ENCODE peak calls at places on chromosome 17, in seven cellular contexts. X, R, M, T, O, I and Q are unnamed samples. For H3K4me1, the result is how much of the 10 kb centered on the place peaks cover.

GRCh38 chr17:67125417-67125816 is 81.1 kb downstream of the CACNG1 start:
- DNase-seq in X (no peak), O (no peak), T (no peak), I (no peak), R (no peak), M (no peak), Q (no peak)

GRCh38 chr17:80277751-80278671 is 17.4 kb downstream of the RNF213 start:
- DNase-seq in R (peak), M (no peak), X (peak), O (no peak), I (no peak), T (no peak), Q (no peak)

GRCh38 chr17:30413109-30413508 is 34.4 kb downstream of the CPD start:
- DNase-seq in X (no peak), R (peak), M (no peak), O (no peak), T (no peak), I (no peak), Q (no peak)

GRCh38 chr17:12580640-12581039 is 85.0 kb upstream of the MYOCD start:
- DNase-seq in I (no peak), T (no peak), R (no peak), O (no peak), X (no peak), M (no peak), Q (no peak)

GRCh38 chr17:14459955-14460354 is 159.1 kb downstream of the HS3ST3B1 start:
- DNase-seq in I (no peak), T (no peak), X (no peak), O (no peak), R (no peak), M (no peak), Q (no peak)

GRCh38 chr17:61360318-61360717 is 39.3 kb upstream of the TBX2 start:
- DNase-seq in O (no peak), X (no peak), T (no peak), I (no peak), R (no peak), M (no peak), Q (no peak)

GRCh38 chr17:38540514-38540913 is 65.2 kb downstream of the SRCIN1 start:
- DNase-seq in R (no peak), I (no peak), O (no peak), M (no peak), X (no peak), T (no peak), Q (no peak)

GRCh38 chr17:7001562-7001961 is 5.7 kb downstream of the ALOX12 start:
- DNase-seq in T (no peak), O (no peak), X (no peak), R (no peak), I (peak), M (peak), Q (no peak)

GRCh38 chr17:3647769-3648540 is 11.4 kb downstream of the CTNS start:
- DNase-seq in O (no peak), T (no peak), X (no peak), R (peak), M (peak), I (peak), Q (peak)

GRCh38 chr17:56274491-56274890 is 121.2 kb downstream of the ANKFN1 start:
- DNase-seq in T (no peak), R (no peak), X (no peak), M (no peak), I (no peak), O (no peak), Q (no peak)

GRCh38 chr17:44598932-44599297 is 41.6 kb downstream of the FZD2 start:
- DNase-seq in M (no peak), X (no peak), I (no peak), R (no peak), T (no peak), O (no peak), Q (no peak)

GRCh38 chr17:82170412-82170961 is 42.2 kb downstream of the CCDC57 start:
- DNase-seq in I (no peak), M (no peak), R (no peak), T (no peak), X (no peak), O (no peak), Q (no peak)

GRCh38 chr17:7380321-7380720 is 568 bp upstream of the TNK1 start:
- DNase-seq in X (peak), T (no peak), M (peak), R (no peak), O (peak), I (peak), Q (peak)

DNA sequence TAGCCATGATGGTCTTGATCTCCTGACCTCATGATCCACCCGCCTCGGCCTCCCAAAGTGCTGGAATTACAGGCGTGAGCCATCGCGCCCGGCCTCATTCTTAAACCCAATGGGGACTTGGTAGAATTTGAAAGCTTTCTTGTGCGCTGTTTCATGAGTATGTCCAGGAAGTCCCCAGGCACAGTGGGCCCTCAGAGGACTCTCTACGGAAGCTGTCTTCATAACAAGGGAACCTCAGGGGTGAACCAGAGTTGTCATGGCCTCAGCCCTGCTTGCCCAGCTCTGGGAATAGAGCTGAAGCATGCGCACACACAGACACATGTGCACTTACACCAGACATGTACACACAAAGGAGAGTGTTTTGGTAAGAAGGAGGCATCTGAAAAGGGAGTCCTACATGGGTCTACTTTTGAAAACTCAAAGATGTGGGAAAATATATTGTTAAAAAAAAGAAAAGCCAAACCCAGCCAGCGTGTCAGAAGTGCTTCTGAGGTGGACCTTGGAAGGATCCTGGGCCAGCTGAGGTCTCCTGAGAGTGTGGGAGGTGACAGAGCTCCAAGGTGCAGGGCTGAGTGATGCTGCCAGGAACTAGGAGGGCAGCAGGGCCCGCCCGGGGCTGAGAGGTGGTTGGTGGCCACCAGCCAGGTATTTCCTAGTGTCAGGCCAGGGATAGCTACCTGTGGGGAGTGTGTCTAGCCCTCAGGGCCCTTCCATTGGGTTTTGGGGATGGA is 54.6 kb downstream of the EPN2 start:
- DNase-seq in I (no peak), O (no peak), M (no peak), R (no peak), T (no peak), X (no peak), Q (peak)
- H3K4me1 ChIP-seq in I (under half), O (under half), M (under half), R (under half), T (under half), X (under half), Q (under half)

DNA sequence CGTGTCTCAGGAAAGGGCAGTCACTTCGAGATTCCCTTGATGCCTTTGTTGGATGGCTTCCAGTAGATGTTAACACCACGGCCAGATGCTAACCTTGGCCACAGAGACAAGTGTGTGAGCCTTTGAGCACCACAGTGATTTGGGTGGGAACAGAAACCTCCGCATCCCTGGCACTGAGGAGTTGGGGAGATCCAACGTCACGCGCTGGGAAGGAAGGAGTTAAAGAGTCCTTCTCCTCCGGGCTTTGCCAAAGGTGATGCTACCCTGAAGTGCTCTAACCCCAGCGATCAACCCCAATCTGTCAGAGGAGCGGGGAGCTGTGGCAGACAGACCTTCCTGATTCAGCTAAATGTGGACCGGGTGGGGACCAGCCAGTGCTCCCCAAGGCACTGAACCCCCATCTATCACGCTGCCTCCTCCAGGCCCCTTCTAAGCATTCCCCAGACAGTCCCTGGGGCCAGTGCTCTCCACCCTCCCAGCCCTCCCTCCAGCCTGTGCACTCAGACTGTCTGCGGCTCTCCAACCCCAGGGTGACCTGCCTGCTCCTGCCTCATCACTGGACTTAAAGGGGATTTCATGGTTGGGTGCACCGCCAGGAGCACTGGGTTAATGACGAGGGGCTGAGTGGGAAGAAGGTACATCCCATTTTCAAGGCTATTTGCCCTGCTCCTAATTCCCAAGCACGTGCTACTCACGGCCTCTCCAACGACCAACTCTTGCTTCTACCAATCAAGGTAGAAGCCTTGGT is 3.2 kb upstream of the ABR start:
- DNase-seq in O (no peak), M (no peak), R (no peak), T (no peak), I (no peak), X (no peak), Q (no peak)
- H3K4me1 ChIP-seq in O (under half), M (under half), R (under half), T (under half), I (under half), X (under half), Q (half or more)

GRCh38 chr17:47404006-47404405 is 80.3 kb downstream of the EFCAB13 start:
- DNase-seq in R (no peak), T (no peak), M (peak), X (no peak), I (no peak), O (no peak), Q (no peak)

GRCh38 chr17:47401100-47401499 is 77.3 kb downstream of the EFCAB13 start:
- DNase-seq in R (no peak), O (no peak), T (no peak), X (no peak), I (no peak), M (no peak), Q (no peak)

GRCh38 chr17:47404875-47405274 is 81.1 kb downstream of the EFCAB13 start:
- DNase-seq in O (no peak), M (no peak), X (no peak), R (no peak), I (no peak), T (no peak), Q (no peak)

DNA sequence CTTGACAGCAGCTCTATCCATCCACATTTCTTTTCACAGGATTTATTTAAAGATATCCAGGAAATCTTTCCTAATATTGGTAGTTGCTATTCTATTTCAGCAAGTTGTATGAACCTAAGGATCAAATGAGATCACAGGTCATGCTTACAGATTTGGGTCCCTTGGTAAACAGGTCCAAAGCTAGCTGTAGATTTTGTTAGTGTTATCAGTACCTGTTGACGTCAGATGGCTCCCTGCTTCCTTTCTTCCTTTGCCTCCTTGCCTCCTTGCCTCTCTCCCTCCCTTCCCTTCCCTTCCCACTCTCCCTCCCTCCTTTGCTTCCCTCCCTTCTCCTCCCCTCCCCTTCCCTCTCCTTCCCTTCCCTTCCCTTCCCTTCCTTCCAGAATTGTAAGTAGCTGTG is 76.6 kb downstream of the EFCAB13 start:
- DNase-seq in X (no peak), T (no peak), R (no peak), M (peak), I (no peak), O (no peak), Q (no peak)
- H3K4me1 ChIP-seq in X (under half), T (under half), R (under half), M (under half), I (under half), O (under half), Q (under half)

GRCh38 chr17:31536451-31536850 is 145.0 kb downstream of the RAB11FIP4 start:
- DNase-seq in R (no peak), X (no peak), T (no peak), I (no peak), O (no peak), M (no peak), Q (no peak)
- H3K4me1 ChIP-seq in R (under half), X (under half), T (under half), I (under half), O (under half), M (under half), Q (under half)

GRCh38 chr17:8896087-8896486 is 28.6 kb upstream of the PIK3R6 start:
- DNase-seq in O (no peak), I (no peak), M (no peak), T (no peak), R (no peak), X (no peak), Q (no peak)
- H3K4me1 ChIP-seq in O (under half), I (under half), M (under half), T (half or more), R (under half), X (under half), Q (under half)

DNA sequence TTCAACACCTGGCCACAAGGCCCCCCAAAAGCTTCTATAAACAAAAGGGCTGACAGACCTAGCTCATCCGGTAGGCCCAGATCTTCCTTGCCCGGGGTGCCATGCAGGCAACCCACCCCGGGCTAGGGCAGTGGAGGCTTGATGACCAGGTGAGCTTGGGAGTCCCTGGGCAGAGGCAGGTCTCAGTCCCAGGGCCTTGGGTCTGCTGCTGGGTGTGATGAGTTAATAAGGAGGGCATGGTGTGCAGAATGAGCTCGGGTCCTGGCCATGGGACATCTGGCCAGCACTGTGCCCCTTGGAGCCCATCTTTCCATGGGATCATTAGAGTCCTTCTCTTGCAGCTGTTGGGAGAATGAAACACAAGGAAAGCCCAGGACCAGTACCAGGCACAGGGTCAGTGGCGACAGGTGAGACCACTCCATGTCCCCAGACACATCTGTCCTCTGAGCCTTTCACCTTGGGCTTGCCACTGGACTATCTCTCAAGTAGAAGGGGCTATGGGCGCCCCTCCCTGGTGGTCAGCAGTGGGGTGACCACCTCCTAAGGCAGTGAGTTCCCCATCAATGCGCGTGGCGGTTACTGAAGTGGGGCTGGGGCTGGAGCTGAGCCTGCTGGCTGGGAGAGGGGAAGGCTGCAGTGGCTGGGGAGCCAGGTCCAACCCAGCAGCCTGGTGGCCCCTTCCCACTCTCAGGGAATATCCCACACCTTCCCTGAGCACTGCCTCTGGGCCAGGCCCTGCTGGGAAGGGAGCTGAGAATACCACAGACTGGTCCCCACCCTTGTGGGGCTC is 20.1 kb upstream of the MPRIP start:
- DNase-seq in R (no peak), T (no peak), I (no peak), X (no peak), O (no peak), M (no peak), Q (no peak)
- H3K4me1 ChIP-seq in R (under half), T (under half), I (under half), X (under half), O (under half), M (under half), Q (under half)

GRCh38 chr17:68238488-68238887 is 9.4 kb upstream of the AMZ2 start:
- DNase-seq in X (no peak), R (no peak), M (no peak), O (no peak), I (no peak), T (no peak), Q (no peak)
- H3K4me1 ChIP-seq in X (under half), R (under half), M (under half), O (under half), I (under half), T (under half), Q (under half)

DNA sequence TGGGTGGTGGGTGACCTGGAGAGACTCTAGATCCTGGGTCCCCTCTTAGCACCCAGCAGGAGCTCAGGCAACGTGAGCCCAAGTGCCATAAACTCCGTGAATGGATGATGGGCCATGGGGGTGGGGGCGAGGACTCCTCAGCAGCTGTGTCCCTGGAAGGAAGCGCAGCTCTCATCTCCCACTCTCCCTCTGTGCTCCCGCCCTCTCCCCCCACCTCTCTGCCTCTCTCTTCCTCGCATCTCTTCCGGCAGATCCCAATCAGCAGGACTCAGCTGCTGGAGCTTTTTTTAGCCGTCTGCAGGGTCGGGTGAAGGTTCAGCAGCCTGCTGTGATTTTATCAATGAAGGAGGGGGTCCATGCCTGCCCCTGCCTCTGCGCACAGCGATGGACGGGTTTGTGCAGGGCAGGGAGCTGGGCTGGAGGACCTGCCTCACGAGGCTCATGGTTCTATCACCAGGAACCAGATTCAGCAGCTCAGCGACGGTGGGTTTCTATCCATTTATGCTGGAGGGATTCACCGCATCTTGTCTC is 8.3 kb downstream of the CCR7 start:
- DNase-seq in R (no peak), X (no peak), I (no peak), M (no peak), O (peak), T (no peak), Q (no peak)
- H3K4me1 ChIP-seq in R (under half), X (under half), I (under half), M (under half), O (under half), T (half or more), Q (half or more)

GRCh38 chr17:64045176-64045575 is 24.7 kb upstream of the ICAM2 start:
- DNase-seq in M (no peak), O (no peak), T (no peak), R (no peak), X (no peak), I (no peak), Q (no peak)

GRCh38 chr17:64051153-64051552 is 30.7 kb upstream of the ICAM2 start:
- DNase-seq in I (no peak), X (no peak), O (no peak), R (no peak), T (no peak), M (no peak), Q (no peak)

GRCh38 chr17:64054304-64054703 is 33.9 kb upstream of the ICAM2 start:
- DNase-seq in R (no peak), X (no peak), I (no peak), M (no peak), O (no peak), T (no peak), Q (no peak)

GRCh38 chr17:64053101-64053500 is 32.7 kb upstream of the ICAM2 start:
- DNase-seq in M (no peak), R (no peak), O (no peak), T (no peak), I (no peak), X (no peak), Q (no peak)

DNA sequence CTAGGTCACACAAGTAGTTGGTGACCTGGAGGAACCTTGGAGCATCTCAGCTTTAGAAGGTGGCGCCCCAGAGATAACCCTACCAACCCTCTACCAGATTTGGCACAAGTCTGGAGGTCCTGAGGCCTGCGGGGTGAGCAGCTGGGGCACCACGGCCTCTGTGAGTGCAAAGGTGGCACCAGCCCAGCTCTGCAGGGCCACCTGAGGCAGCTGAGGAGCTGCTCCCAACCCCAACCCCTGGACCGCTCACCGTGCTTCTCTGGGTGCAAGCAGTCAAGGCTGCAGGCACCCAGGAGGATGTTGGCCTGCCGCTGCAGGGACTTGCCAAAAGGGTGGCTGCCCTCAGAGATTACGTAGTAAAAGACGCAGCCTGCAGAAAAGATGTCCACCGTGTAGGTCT is 28.4 kb upstream of the ICAM2 start:
- DNase-seq in O (no peak), T (no peak), M (no peak), R (no peak), X (no peak), I (no peak), Q (no peak)
- H3K4me1 ChIP-seq in O (under half), T (under half), M (under half), R (under half), X (under half), I (under half), Q (under half)

DNA sequence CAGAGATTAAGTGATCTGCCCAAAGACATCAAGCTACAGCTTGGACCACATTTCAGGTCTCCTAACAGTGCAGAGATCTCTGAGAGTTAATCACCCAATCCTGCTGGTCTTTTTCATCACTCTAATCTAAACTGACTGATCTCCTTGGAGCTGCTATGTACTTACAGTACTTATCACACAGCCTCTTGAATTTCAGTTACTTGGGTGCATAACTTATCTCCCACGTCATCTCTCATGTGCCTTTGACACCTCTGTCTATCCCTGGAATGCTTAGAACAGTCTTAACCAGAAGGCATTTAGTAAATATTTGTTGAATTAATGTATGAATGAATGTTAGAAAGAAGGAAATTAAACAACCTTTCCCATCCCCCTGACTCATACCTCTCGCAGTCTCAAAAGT is 139.1 kb downstream of the SNX11 start:
- DNase-seq in R (no peak), O (no peak), M (no peak), I (no peak), T (no peak), X (no peak), Q (no peak)
- H3K4me1 ChIP-seq in R (under half), O (under half), M (under half), I (under half), T (under half), X (under half), Q (under half)